ENCODE peak calls at places on chromosome 22, in four cellular contexts. A is putamen; Q is ELR; I is stimulated activated CD8-positive, alpha-beta memory T cell treated with anti-CD3 and anti-CD28 coated beads, Interleukin-2, amount 100 ng/mL, for 48 hours. X is an unnamed sample.

GRCh38 chr22:45478108-45478771 is 24.4 kb upstream of the FBLN1 start:
- DNase-seq in A (no peak), I (no peak), Q (peak), X (no peak)

GRCh38 chr22:46660604-46661201 is 40.5 kb downstream of the GRAMD4 start:
- DNase-seq in A (no peak), Q (no peak), I (no peak), X (no peak)

GRCh38 chr22:46542011-46542985 is 4.9 kb upstream of the CELSR1 start:
- DNase-seq in I (peak), Q (peak), A (peak), X (peak)

GRCh38 chr22:37026325-37026724 is 6.8 kb downstream of the MPST start:
- DNase-seq in A (no peak), I (no peak), Q (no peak), X (no peak)

GRCh38 chr22:37158963-37159290 is 9.2 kb upstream of the IL2RB start:
- DNase-seq in I (no peak), A (no peak), Q (no peak), X (no peak)

GRCh38 chr22:39999144-39999757 is 4.5 kb downstream of the FAM83F start:
- DNase-seq in I (no peak), A (no peak), Q (peak), X (no peak)

GRCh38 chr22:27224485-27225364 is 567.3 kb downstream of the MIAT start:
- DNase-seq in I (no peak), Q (no peak), A (no peak), X (no peak)

GRCh38 chr22:45170001-45170466 is 6.3 kb downstream of the NUP50 start:
- DNase-seq in I (no peak), Q (peak), A (no peak), X (no peak)

GRCh38 chr22:45612451-45612901 is 59.2 kb upstream of the ATXN10 start:
- DNase-seq in I (peak), Q (peak), A (no peak), X (no peak)

GRCh38 chr22:47175761-47176359 is 413.4 kb downstream of the TBC1D22A start:
- DNase-seq in Q (no peak), I (no peak), A (no peak), X (no peak)

GRCh38 chr22:24555496-24556253 is at the start of gene SNRPD3:
- DNase-seq in Q (peak), A (peak), I (peak), X (peak)

GRCh38 chr22:45772726-45773125 is 101.1 kb downstream of the ATXN10 start:
- DNase-seq in Q (no peak), A (no peak), I (no peak), X (no peak)

GRCh38 chr22:29867260-29867659 is 15.7 kb upstream of the MTMR3 start:
- DNase-seq in I (no peak), Q (peak), A (no peak), X (no peak)

GRCh38 chr22:24402460-24403192 is 24.8 kb upstream of the ADORA2A start:
- DNase-seq in A (no peak), I (no peak), Q (peak), X (peak)

GRCh38 chr22:22855617-22856308 is 31.9 kb upstream of the IGLL5 start:
- DNase-seq in I (peak), Q (peak), A (no peak), X (no peak)

GRCh38 chr22:45996241-45997076 is 19.5 kb upstream of the WNT7B start:
- DNase-seq in Q (peak), A (no peak), I (no peak), X (no peak)

GRCh38 chr22:37177221-37177620 is 10.8 kb downstream of the C1QTNF6 start:
- DNase-seq in Q (no peak), A (no peak), I (no peak), X (no peak)

GRCh38 chr22:50443801-50444625 is 30.8 kb downstream of the SBF1 start:
- DNase-seq in I (no peak), A (no peak), Q (no peak), X (no peak)

GRCh38 chr22:35631597-35631996 is 14.5 kb upstream of the MB start:
- DNase-seq in Q (peak), I (no peak), A (no peak), X (no peak)

GRCh38 chr22:27252282-27253049 is 549.1 kb downstream of the MN1 start:
- DNase-seq in Q (peak), A (no peak), I (no peak), X (no peak)

GRCh38 chr22:47012589-47013365 is 250.3 kb downstream of the TBC1D22A start:
- DNase-seq in A (no peak), I (no peak), Q (peak), X (no peak)

GRCh38 chr22:48553694-48554308 is 1273.9 kb downstream of the BRD1 start:
- DNase-seq in Q (no peak), A (no peak), I (no peak), X (no peak)

GRCh38 chr22:49406879-49407587 is 420.6 kb downstream of the BRD1 start:
- DNase-seq in Q (no peak), I (no peak), A (no peak), X (no peak)

GRCh38 chr22:36131907-36132306 is 28.6 kb downstream of the APOL3 start:
- DNase-seq in I (no peak), A (no peak), Q (no peak), X (no peak)

GRCh38 chr22:27269751-27270586 is 531.6 kb downstream of the MN1 start:
- DNase-seq in I (no peak), Q (no peak), A (no peak), X (no peak)

GRCh38 chr22:26893034-26893710 is 235.8 kb downstream of the MIAT start:
- DNase-seq in A (peak), Q (no peak), I (no peak), X (no peak)

GRCh38 chr22:27123880-27124279 is 466.5 kb downstream of the MIAT start:
- DNase-seq in I (no peak), A (no peak), Q (no peak), X (no peak)

GRCh38 chr22:46245515-46245914 is 4.6 kb downstream of the CDPF1 start:
- DNase-seq in A (peak), Q (no peak), I (no peak), X (peak)

GRCh38 chr22:38239101-38239761 is 33.6 kb downstream of the TMEM184B start:
- DNase-seq in A (peak), I (no peak), Q (peak), X (peak)

GRCh38 chr22:29268511-29269229 is 602 bp downstream of the EWSR1 start:
- DNase-seq in Q (peak), I (peak), A (peak), X (peak)

GRCh38 chr22:41568811-41569210 is 8.0 kb downstream of the CSDC2 start:
- DNase-seq in Q (no peak), A (no peak), I (no peak), X (no peak)

GRCh38 chr22:31661851-31662667 is at the start of gene PISD:
- DNase-seq in Q (peak), A (peak), I (peak), X (peak)

GRCh38 chr22:29733362-29734322 is 13.8 kb downstream of the CABP7 start:
- DNase-seq in I (no peak), Q (no peak), A (no peak), X (no peak)

GRCh38 chr22:48754611-48755331 is 1072.9 kb downstream of the BRD1 start:
- DNase-seq in I (no peak), Q (no peak), A (no peak), X (no peak)